ENCODE peak calls at places on chromosomes 2 and 18, in seven cellular contexts. C is IMR-90; R is dorsolateral prefrontal cortex; Q is left ventricle myocardium inferior; J is GM20000; T is CD8-positive, alpha-beta T cell; G is adrenal gland. F is an unnamed sample.

GRCh38 chr2:25383806-25384205 is 42.1 kb upstream of the DNMT3A start:
- DNase-seq in Q (no peak), G (no peak), J (no peak), R (peak), T (no peak), C (no peak), F (no peak)

GRCh38 chr2:60621688-60622429 is 68.4 kb upstream of the BCL11A start:
- DNase-seq in T (no peak), R (no peak), J (no peak), Q (no peak), C (no peak), G (no peak), F (no peak)

GRCh38 chr2:157404363-157404762 is 39.5 kb downstream of the CYTIP start:
- DNase-seq in T (peak), Q (no peak), J (peak), G (no peak), C (no peak), R (no peak), F (no peak)

GRCh38 chr2:85939136-85939535 is 50.3 kb upstream of the ST3GAL5 start:
- DNase-seq in G (no peak), R (no peak), C (no peak), T (no peak), J (no peak), Q (no peak), F (no peak)

GRCh38 chr18:50654658-50655550 is 95.0 kb downstream of the MAPK4 start:
- DNase-seq in C (no peak), Q (peak), R (no peak), J (no peak), T (no peak), G (no peak), F (no peak)

GRCh38 chr2:27727257-27727656 is 44.3 kb upstream of the MRPL33 start:
- DNase-seq in R (no peak), T (no peak), G (peak), J (no peak), C (no peak), Q (no peak), F (no peak)

GRCh38 chr2:158205215-158205614 is 103.5 kb downstream of the UPP2 start:
- DNase-seq in Q (no peak), T (no peak), C (no peak), G (no peak), J (no peak), R (no peak), F (no peak)

GRCh38 chr18:25587545-25587944 is 235.6 kb upstream of the ZNF521 start:
- DNase-seq in C (no peak), R (no peak), T (no peak), J (no peak), Q (no peak), G (no peak), F (no peak)

GRCh38 chr2:4420032-4420431 is 716.7 kb downstream of the DCDC2C start:
- DNase-seq in T (no peak), J (no peak), G (no peak), Q (no peak), R (no peak), C (no peak), F (no peak)

GRCh38 chr2:137838255-137839092 is 125.8 kb upstream of the HNMT start:
- DNase-seq in R (no peak), J (peak), Q (no peak), C (peak), G (no peak), T (no peak), F (peak)

GRCh38 chr18:11042247-11042646 is 107.1 kb downstream of the PIEZO2 start:
- DNase-seq in T (no peak), G (no peak), Q (no peak), J (peak), R (no peak), C (peak), F (no peak)

GRCh38 chr2:191295088-191295487 is 49.9 kb downstream of the MYO1B start:
- DNase-seq in T (no peak), Q (no peak), R (no peak), G (no peak), J (no peak), C (no peak), F (no peak)

GRCh38 chr2:70934981-70935380 is 719 bp upstream of the ATP6V1B1 start:
- DNase-seq in T (no peak), J (no peak), R (no peak), C (no peak), G (no peak), Q (no peak), F (no peak)

GRCh38 chr18:13216732-13217465 is 1.7 kb upstream of the LDLRAD4 start:
- DNase-seq in T (peak), C (no peak), Q (peak), G (peak), R (no peak), J (peak), F (no peak)

GRCh38 chr2:48619526-48619925 is 1.9 kb downstream of the GTF2A1L start:
- DNase-seq in T (no peak), G (no peak), J (no peak), C (no peak), Q (no peak), R (no peak), F (no peak)

GRCh38 chr2:230899287-230899686 is 25.8 kb downstream of the GPR55 start:
- DNase-seq in T (no peak), J (no peak), G (no peak), Q (no peak), C (no peak), R (no peak), F (no peak)

GRCh38 chr2:84674586-84674985 is 158.3 kb downstream of the DNAH6 start:
- DNase-seq in G (no peak), J (no peak), Q (no peak), T (no peak), R (no peak), C (peak), F (no peak)

GRCh38 chr2:17643031-17643615 is 102.6 kb downstream of the VSNL1 start:
- DNase-seq in T (no peak), R (no peak), J (no peak), C (peak), Q (no peak), G (peak), F (no peak)

GRCh38 chr2:237889016-237889415 is 29.6 kb downstream of the RAMP1 start:
- DNase-seq in C (no peak), T (no peak), Q (no peak), R (no peak), G (no peak), J (no peak), F (no peak)

GRCh38 chr18:46334200-46334553 is 230.0 kb downstream of the HAUS1 start:
- DNase-seq in R (no peak), T (no peak), Q (no peak), J (no peak), G (no peak), C (no peak), F (no peak)

GRCh38 chr2:61707984-61708852 is 145.6 kb downstream of the FAM161A start:
- DNase-seq in R (no peak), G (peak), T (no peak), Q (no peak), C (peak), J (peak), F (no peak)

GRCh38 chr2:182784777-182785176 is 68.7 kb downstream of the DNAJC10 start:
- DNase-seq in R (no peak), Q (no peak), C (peak), G (no peak), J (peak), T (no peak), F (no peak)
- TF ChIP-seq CTCF in R (peak), Q (peak), C (peak), G (peak), J (peak), T (no peak), F (peak)

GRCh38 chr2:63538409-63538808 is 49.9 kb downstream of the WDPCP start:
- DNase-seq in J (no peak), Q (no peak), G (no peak), C (no peak), R (no peak), T (no peak), F (no peak)

GRCh38 chr2:63545023-63545422 is 43.3 kb downstream of the WDPCP start:
- DNase-seq in Q (no peak), C (no peak), G (no peak), R (no peak), J (no peak), T (no peak), F (no peak)

GRCh38 chr2:63539416-63540162 is 48.7 kb downstream of the WDPCP start:
- DNase-seq in Q (no peak), T (no peak), G (no peak), R (no peak), C (no peak), J (no peak), F (no peak)

GRCh38 chr2:63544017-63544627 is 44.2 kb downstream of the WDPCP start:
- DNase-seq in C (peak), Q (no peak), R (no peak), G (no peak), J (peak), T (no peak), F (no peak)
- TF ChIP-seq CTCF in C (peak), Q (peak), R (peak), G (peak), J (peak), T (peak), F (peak)

DNA sequence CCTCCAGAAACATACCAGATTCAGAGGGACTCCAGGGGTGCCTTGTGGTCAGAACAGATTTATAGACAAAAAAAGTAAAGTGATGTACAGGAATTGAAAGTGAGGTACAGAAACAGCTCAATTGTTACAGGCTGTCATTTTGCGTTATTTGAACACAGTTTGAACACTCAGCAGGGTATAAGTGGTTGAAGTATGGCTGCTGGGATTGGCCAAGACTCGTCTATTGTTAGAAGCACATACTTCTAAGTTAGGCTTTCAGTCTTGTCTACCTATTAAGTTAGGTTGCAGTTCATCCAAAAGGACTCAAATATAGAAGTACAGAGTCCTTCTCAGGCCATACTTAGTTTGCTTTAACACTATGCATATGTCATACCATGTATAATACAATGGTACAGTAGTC is 21.0 kb upstream of the GRB14 start:
- DNase-seq in G (no peak), T (no peak), J (no peak), Q (no peak), R (no peak), C (no peak), F (no peak)
- TF ChIP-seq CTCF in G (no peak), T (no peak), J (no peak), Q (no peak), R (no peak), C (no peak), F (no peak)

GRCh38 chr18:73355076-73355475 is 487.3 kb upstream of the NETO1 start:
- DNase-seq in T (no peak), J (no peak), Q (no peak), R (no peak), C (peak), G (no peak), F (no peak)

GRCh38 chr18:73352546-73352945 is 484.8 kb upstream of the NETO1 start:
- DNase-seq in C (peak), T (no peak), R (no peak), J (no peak), Q (no peak), G (no peak), F (no peak)
- TF ChIP-seq CTCF in C (no peak), T (no peak), R (no peak), J (no peak), Q (no peak), G (no peak), F (no peak)

DNA sequence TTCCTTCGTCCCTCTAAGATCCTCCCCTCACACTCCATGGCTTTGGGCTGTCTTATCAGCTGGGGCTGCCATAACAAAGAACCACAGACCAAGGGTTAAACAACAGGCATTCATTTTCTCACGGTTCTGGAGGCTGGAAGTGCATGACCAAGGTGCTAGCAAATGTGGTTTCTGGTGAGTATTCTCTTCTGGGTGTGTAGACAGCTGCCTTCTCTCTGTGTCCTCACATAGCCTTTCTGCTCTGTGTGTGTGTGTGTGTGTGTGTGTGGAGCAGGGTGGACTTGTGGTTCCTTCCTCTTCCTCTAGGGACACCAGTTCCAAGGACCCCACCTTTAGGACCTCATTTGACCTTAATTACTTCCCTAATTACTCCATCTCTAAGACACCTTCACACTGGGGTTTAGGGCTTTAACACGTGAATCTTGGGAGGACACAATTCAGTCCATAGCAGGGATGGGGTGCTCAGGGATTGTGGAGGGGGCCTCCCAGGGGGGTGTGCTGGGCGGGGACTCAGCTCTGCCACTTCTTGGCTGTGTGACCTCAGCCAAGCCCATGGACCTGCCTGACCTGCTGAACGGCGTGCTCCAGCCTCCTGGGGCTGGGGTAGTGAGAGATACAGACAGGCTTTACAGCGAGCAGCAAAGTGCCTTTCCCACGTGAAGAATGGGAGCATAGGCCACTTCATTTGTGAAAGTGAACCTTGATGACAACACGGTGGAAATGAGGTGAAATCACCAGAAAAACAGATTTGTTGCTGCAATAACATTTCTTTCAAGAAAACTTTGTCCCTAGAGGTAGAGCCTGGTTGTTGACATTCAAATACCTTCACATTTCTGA is 38.1 kb downstream of the ACKR3 start:
- DNase-seq in Q (no peak), J (no peak), C (peak), T (no peak), R (no peak), G (no peak), F (no peak)
- TF ChIP-seq CTCF in Q (peak), J (no peak), C (no peak), T (no peak), R (no peak), G (no peak), F (no peak)

GRCh38 chr2:196431957-196432356 is 207.6 kb upstream of the CCDC150 start:
- DNase-seq in Q (no peak), J (no peak), T (no peak), G (no peak), R (no peak), C (peak), F (no peak)
- TF ChIP-seq CTCF in Q (peak), J (no peak), T (no peak), G (no peak), R (peak), C (peak), F (peak)

F was measured in D721Med.